ENCODE peak calls at places on chromosomes 4 and X, in nine cellular contexts. B, U, P, C, L, G, Q, T and X are unnamed samples.

GRCh38 chr4:184473515-184474260 is 662 bp downstream of the IRF2 start:
- DNase-seq in U (peak; percentile 53), L (peak; percentile 71), T (peak; percentile 50), Q (no peak), G (no peak), P (peak; percentile 77), B (peak; percentile 45), C (peak; percentile 67), X (peak; percentile 80)

GRCh38 chr4:184280591-184281071 is 63.0 kb upstream of the ENPP6 start:
- DNase-seq in Q (no peak), B (no peak), U (no peak), G (no peak), T (no peak), C (no peak), P (no peak), L (no peak), X (peak; percentile 65)

GRCh38 chr4:158578476-158578875 is 56.8 kb downstream of the RXFP1 start:
- DNase-seq in C (peak; percentile 49), B (peak; percentile 54), L (peak; percentile 28), G (no peak), P (peak; percentile 17), Q (no peak), U (no peak), T (no peak), X (no peak)

GRCh38 chr4:3710451-3711182 is 55.6 kb upstream of the ADRA2C start:
- DNase-seq in B (no peak), U (no peak), L (no peak), T (no peak), G (no peak), P (peak; percentile 98), Q (no peak), C (peak; percentile 33), X (no peak)

GRCh38 chr4:158666892-158667291 is 4.8 kb downstream of the C4orf46 start:
- DNase-seq in T (no peak), G (no peak), Q (no peak), B (no peak), C (no peak), L (no peak), P (no peak), U (no peak), X (no peak)

GRCh38 chrX:114272096-114272686 is 311.7 kb upstream of the HTR2C start:
- DNase-seq in G (no peak), U (no peak), C (no peak), Q (no peak), P (no peak), L (no peak), T (no peak), B (no peak), X (no peak)

GRCh38 chr4:37970702-37971101 is 10.5 kb downstream of the PTTG2 start:
- DNase-seq in B (peak; percentile 55), U (peak; percentile 39), L (peak; percentile 34), Q (peak; percentile 11), C (peak; percentile 62), T (peak; percentile 85), P (no peak), G (no peak), X (peak; percentile 69)

GRCh38 chrX:32480019-32480418 is 731.3 kb downstream of the DMD start:
- DNase-seq in U (no peak), G (no peak), Q (no peak), B (peak; percentile 15), C (no peak), T (no peak), P (no peak), L (no peak), X (no peak)

GRCh38 chr4:155426953-155427352 is 50.2 kb upstream of the MAP9 start:
- DNase-seq in C (peak; percentile 60), T (no peak), G (no peak), B (no peak), P (peak; percentile 33), U (no peak), Q (no peak), L (no peak), X (no peak)

GRCh38 chrX:97326456-97326855 is 442.7 kb downstream of the RPA4 start:
- DNase-seq in Q (no peak), U (no peak), C (no peak), T (no peak), L (no peak), P (no peak), B (no peak), G (no peak), X (no peak)

GRCh38 chrX:2176733-2177132 is 324.0 kb downstream of the DHRSX start:
- DNase-seq in G (no peak), Q (no peak), P (peak; percentile 88), C (no peak), B (no peak), U (no peak), L (no peak), T (no peak), X (no peak)

GRCh38 chr4:31737419-31737818 is 1017.2 kb downstream of the PCDH7 start:
- DNase-seq in Q (no peak), L (no peak), G (no peak), C (no peak), U (no peak), B (no peak), P (peak; percentile 1), T (no peak), X (no peak)

GRCh38 chrX:20742106-20742505 is 475.4 kb upstream of the RPS6KA3 start:
- DNase-seq in T (no peak), B (no peak), Q (no peak), U (no peak), P (no peak), G (no peak), C (no peak), L (peak; percentile 30), X (no peak)

GRCh38 chrX:53255738-53256191 is 25.6 kb downstream of the IQSEC2 start:
- DNase-seq in G (no peak), C (no peak), P (no peak), U (no peak), B (no peak), T (no peak), Q (no peak), L (no peak), X (no peak)

GRCh38 chr4:146269228-146269653 is 54.9 kb downstream of the REELD1 start:
- DNase-seq in G (no peak), B (no peak), Q (no peak), P (no peak), L (no peak), U (no peak), C (no peak), T (no peak), X (no peak)

GRCh38 chrX:10288400-10288799 is 131.6 kb downstream of the CLCN4 start:
- DNase-seq in G (no peak), L (no peak), C (no peak), Q (no peak), U (no peak), T (no peak), B (peak; percentile 36), P (no peak), X (no peak)

GRCh38 chr4:82680834-82681233 is 117.8 kb downstream of the SCD5 start:
- DNase-seq in C (no peak), U (no peak), L (no peak), B (peak; percentile 15), P (peak; percentile 36), Q (no peak), T (no peak), G (no peak), X (no peak)

GRCh38 chrX:14509325-14510057 is 19.8 kb upstream of the GLRA2 start:
- DNase-seq in G (no peak), B (no peak), Q (no peak), T (no peak), L (no peak), U (no peak), P (no peak), C (no peak), X (no peak)

GRCh38 chr4:123545569-123546122 is 149.1 kb downstream of the SPRY1 start:
- DNase-seq in C (peak; percentile 10), T (no peak), L (no peak), G (no peak), U (no peak), Q (no peak), P (peak; percentile 57), B (no peak), X (no peak)

GRCh38 chr4:53281438-53281837 is 84.4 kb downstream of the SCFD2 start:
- DNase-seq in U (no peak), G (no peak), L (no peak), C (no peak), T (no peak), Q (no peak), B (peak; percentile 75), P (no peak), X (no peak)

GRCh38 chr4:4889781-4890180 is 30.3 kb downstream of the MSX1 start:
- DNase-seq in U (no peak), T (no peak), P (no peak), L (no peak), C (no peak), G (no peak), B (no peak), Q (no peak), X (no peak)

GRCh38 chr4:19945979-19946380 is 305.7 kb upstream of the SLIT2 start:
- DNase-seq in P (no peak), B (peak; percentile 100), C (no peak), U (no peak), L (peak; percentile 49), G (no peak), Q (no peak), T (no peak), X (no peak)

GRCh38 chr4:13917010-13917409 is 289.5 kb upstream of the BOD1L1 start:
- DNase-seq in T (no peak), P (no peak), Q (no peak), U (no peak), C (no peak), G (no peak), B (peak; percentile 69), L (peak; percentile 20), X (no peak)

GRCh38 chrX:13778916-13779315 is 38.0 kb downstream of the GPM6B start:
- DNase-seq in Q (no peak), G (no peak), C (peak; percentile 73), L (peak; percentile 33), B (peak; percentile 76), T (no peak), P (no peak), U (no peak), X (no peak)

GRCh38 chrX:139914421-139914820 is 18.4 kb downstream of the ATP11C start:
- DNase-seq in B (no peak), Q (no peak), G (no peak), U (no peak), C (no peak), L (no peak), T (no peak), P (no peak), X (no peak)

GRCh38 chr4:14908635-14909034 is 93.6 kb upstream of the CPEB2 start:
- DNase-seq in Q (no peak), P (no peak), T (no peak), C (no peak), B (peak; percentile 65), U (no peak), L (no peak), G (no peak), X (no peak)

GRCh38 chrX:23900220-23900797 is 7.4 kb downstream of the APOO start:
- DNase-seq in T (no peak), G (no peak), L (no peak), B (no peak), U (no peak), P (no peak), C (peak; percentile 71), Q (no peak), X (no peak)